ENCODE peak calls at places on chromosome 6, in nine cellular contexts. Q is foreskin fibroblast, C is choroid plexus epithelial cell, J is breast epithelium, A is RWPE1, Z is neural progenitor cell, U is fibroblast of mammary gland, N is right atrium auricular region, D is fibroblast of pulmonary artery. M is an unnamed sample.

GRCh38 chr6:142666599-142667185 is 278.3 kb downstream of the HIVEP2 start:
- DNase-seq in A (no peak), N (no peak), Q (no peak), U (no peak), C (no peak), D (no peak), Z (no peak), J (no peak), M (no peak)

GRCh38 chr6:7650876-7651275 is 60.9 kb downstream of the SNRNP48 start:
- DNase-seq in Z (no peak), D (no peak), J (no peak), A (no peak), C (peak), N (no peak), Q (peak), U (no peak), M (no peak)

GRCh38 chr6:163729127-163729872 is 314.8 kb downstream of the QKI start:
- DNase-seq in A (no peak), J (no peak), Z (peak), D (no peak), C (no peak), N (no peak), U (no peak), Q (no peak), M (no peak)

GRCh38 chr6:140897804-140898573 is 1234.7 kb upstream of the GJE1 start:
- DNase-seq in N (no peak), Z (no peak), Q (no peak), U (no peak), D (no peak), A (peak), J (no peak), C (no peak), M (no peak)

GRCh38 chr6:161242779-161243693 is 30.8 kb downstream of the AGPAT4 start:
- DNase-seq in N (peak), Z (peak), A (no peak), D (peak), C (no peak), Q (peak), U (peak), J (no peak), M (no peak)

GRCh38 chr6:15464211-15464725 is 198.6 kb downstream of the DTNBP1 start:
- DNase-seq in Z (peak), J (no peak), C (peak), A (peak), Q (no peak), N (no peak), D (no peak), U (no peak), M (no peak)

GRCh38 chr6:152948150-152948768 is 34.6 kb downstream of the FBXO5 start:
- DNase-seq in J (no peak), Z (peak), U (peak), C (peak), D (peak), Q (peak), A (peak), N (no peak), M (peak)

GRCh38 chr6:70375166-70375565 is 38.1 kb upstream of the FAM135A start:
- DNase-seq in Q (peak), A (peak), U (peak), N (no peak), Z (no peak), C (peak), D (peak), J (no peak), M (no peak)

GRCh38 chr6:170114956-170115855 is 175.7 kb downstream of the DLL1 start:
- DNase-seq in Q (no peak), C (no peak), U (no peak), J (no peak), N (no peak), A (no peak), D (no peak), Z (no peak), M (no peak)

GRCh38 chr6:96939019-96939805 is 14.7 kb downstream of the KLHL32 start:
- DNase-seq in U (peak), Q (peak), C (peak), Z (no peak), D (peak), N (no peak), J (no peak), A (peak), M (no peak)

GRCh38 chr6:169725270-169726048 is 1.2 kb upstream of the PHF10 start:
- DNase-seq in Z (peak), J (peak), U (peak), Q (peak), N (peak), A (peak), D (peak), C (peak), M (no peak)

GRCh38 chr6:33826537-33826936 is 22.7 kb upstream of the MLN start:
- DNase-seq in C (no peak), U (no peak), N (no peak), Q (no peak), J (no peak), A (no peak), D (no peak), Z (no peak), M (no peak)
- TF ChIP-seq CTCF in C (no peak), U (no peak), N (no peak), Q (no peak), J (no peak), A (no peak), D (no peak), Z (no peak), M (no peak)

GRCh38 chr6:139235666-139236065 is 56.1 kb downstream of the TXLNB start:
- DNase-seq in N (no peak), Q (no peak), A (no peak), Z (no peak), D (no peak), U (no peak), J (no peak), C (no peak), M (no peak)

GRCh38 chr6:139231206-139231605 is 60.6 kb downstream of the TXLNB start:
- DNase-seq in Q (peak), N (no peak), D (no peak), A (no peak), J (no peak), Z (no peak), C (no peak), U (peak), M (no peak)

GRCh38 chr6:139236105-139236504 is 55.7 kb downstream of the TXLNB start:
- DNase-seq in A (no peak), U (no peak), Q (no peak), J (no peak), Z (no peak), C (no peak), D (no peak), N (no peak), M (no peak)

DNA sequence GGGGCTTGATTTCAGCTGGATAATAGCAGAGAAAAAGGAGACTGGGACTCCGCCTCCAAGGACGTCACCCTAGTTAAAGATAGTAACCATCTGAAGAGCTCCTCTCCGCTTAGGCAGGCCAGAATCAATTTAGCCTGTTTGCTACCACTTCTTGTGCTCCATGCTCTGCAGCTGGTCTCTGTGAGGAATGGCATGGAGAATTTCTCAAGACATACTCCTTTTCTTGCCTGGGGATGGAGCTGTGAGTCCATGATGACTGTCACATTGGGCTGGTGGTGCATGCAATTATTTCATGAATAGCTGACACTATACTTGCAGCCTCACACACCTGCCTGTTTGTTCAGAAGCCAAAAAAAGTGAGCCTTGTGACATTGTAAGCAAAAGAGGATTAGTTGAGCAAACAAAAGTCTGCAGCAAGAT is 61.4 kb downstream of the TXLNB start:
- DNase-seq in Z (peak), U (peak), D (peak), A (no peak), J (no peak), C (peak), N (no peak), Q (peak), M (no peak)
- TF ChIP-seq CTCF in Z (peak), U (peak), D (peak), A (no peak), J (no peak), C (peak), N (no peak), Q (peak), M (peak)

DNA sequence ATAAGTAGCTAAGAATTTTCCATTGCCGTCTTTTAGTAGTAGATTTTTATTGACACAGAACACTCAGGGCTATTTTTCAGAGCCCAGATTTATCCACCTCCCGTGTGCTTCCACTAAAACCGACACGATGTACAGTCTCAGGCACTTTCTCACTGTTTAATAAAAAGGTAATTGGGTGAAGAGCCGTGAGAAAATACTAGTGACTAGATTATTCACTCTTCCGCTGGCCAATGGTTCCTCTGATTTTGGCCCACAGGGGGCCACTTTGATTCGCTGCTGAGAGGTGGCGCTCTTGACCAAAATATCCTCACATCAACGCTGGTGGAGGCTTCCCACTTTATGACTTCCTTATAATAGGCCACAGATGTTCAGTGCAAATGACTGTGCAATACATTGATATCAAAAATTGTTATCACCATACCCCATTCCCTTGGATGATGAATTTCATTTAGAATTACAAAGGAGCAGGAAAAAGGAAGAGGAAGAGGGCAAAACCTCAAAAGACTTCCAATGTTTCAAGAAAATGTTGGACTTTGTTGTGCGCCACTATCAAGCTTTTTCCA is 12.3 kb upstream of the HDDC2 start:
- DNase-seq in N (peak), J (peak), Q (peak), A (peak), D (peak), Z (peak), C (peak), U (peak), M (peak)
- TF ChIP-seq CTCF in N (peak), J (peak), Q (peak), A (peak), D (peak), Z (peak), C (peak), U (peak), M (peak)

GRCh38 chr6:126661646-126662045 is 321.7 kb downstream of the CENPW start:
- DNase-seq in Z (no peak), N (no peak), A (no peak), C (peak), D (peak), U (peak), J (no peak), Q (peak), M (no peak)

GRCh38 chr6:126662966-126663365 is 323.1 kb downstream of the CENPW start:
- DNase-seq in N (no peak), C (no peak), D (no peak), A (no peak), Q (peak), J (no peak), Z (no peak), U (peak), M (no peak)

GRCh38 chr6:126660376-126660775 is 320.5 kb downstream of the CENPW start:
- DNase-seq in J (no peak), N (no peak), Z (no peak), Q (no peak), D (no peak), U (no peak), A (no peak), C (no peak), M (no peak)

GRCh38 chr6:126657556-126658129 is 317.7 kb downstream of the CENPW start:
- DNase-seq in D (peak), J (no peak), C (peak), Q (peak), N (no peak), A (peak), U (peak), Z (peak), M (peak)
- TF ChIP-seq CTCF in D (peak), J (peak), C (peak), Q (peak), N (peak), A (peak), U (peak), Z (peak), M (peak)

DNA sequence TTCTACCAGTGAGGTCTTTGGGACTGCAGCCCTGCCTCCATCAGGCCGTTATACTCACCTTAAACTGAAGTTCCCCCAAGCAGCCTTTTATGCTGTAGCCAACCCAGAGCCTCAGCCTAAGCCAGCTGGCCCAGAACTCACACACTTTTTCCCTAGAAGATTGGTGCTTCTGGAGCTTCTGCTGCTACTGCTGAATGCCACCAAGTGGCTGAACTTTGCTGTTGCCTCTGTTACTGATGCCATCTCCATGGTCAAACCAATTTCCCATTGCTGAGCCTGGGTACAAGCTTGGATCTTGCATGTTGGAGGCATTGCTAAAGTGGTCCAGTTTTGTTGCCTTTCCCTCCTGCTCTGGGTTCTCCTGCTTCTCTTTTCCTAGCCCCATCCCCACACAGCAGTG is 15.0 kb upstream of the TBX18 start:
- DNase-seq in D (no peak), J (no peak), A (no peak), C (no peak), U (no peak), N (no peak), Q (peak), Z (no peak), M (no peak)
- TF ChIP-seq CTCF in D (peak), J (no peak), A (no peak), C (peak), U (peak), N (no peak), Q (peak), Z (no peak), M (no peak)

DNA sequence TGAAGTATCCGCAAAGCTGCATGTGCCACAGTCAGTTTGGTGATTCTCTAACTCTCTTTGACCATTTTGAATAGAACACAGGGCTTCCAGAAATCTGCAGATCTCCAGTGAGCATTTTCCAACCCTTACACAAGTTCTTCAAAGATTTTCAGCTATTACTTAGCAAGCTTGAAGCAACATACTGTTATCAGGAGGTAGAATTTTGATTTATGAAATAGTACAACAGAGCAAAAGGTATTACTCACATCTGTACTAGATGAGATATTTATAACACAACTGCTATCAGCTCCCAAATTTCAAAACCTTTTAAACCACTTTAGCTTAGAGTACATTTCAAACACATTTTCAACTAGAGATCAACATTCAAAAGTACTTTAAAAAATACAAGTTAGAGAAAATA is 312.4 kb upstream of the ID4 start:
- DNase-seq in Q (no peak), C (no peak), D (no peak), A (no peak), J (no peak), N (no peak), U (no peak), Z (no peak), M (no peak)
- TF ChIP-seq CTCF in Q (no peak), C (no peak), D (no peak), A (no peak), J (no peak), N (no peak), U (no peak), Z (no peak), M (no peak)

DNA sequence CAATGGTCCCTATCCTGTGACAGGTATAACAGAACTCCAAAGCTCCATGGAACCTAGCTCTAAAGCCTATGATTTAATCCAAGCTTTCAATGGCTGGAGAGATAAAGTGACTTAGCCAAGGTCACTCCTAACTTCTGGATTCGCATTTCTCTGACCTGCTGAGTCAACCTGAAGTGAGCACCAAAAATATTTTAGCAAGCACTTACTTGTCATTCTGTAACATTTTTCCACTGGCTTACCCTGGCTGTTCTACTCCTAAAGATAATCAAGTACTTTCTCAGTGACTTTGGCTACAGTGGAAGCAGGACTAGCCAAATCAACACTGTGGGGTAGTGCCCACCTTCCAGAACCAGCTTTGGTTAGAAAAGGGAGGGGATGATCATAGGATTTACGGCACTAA is 188.3 kb downstream of the OGFRL1 start:
- DNase-seq in C (no peak), A (peak), Z (no peak), D (no peak), N (no peak), J (no peak), Q (peak), U (no peak), M (no peak)
- TF ChIP-seq CTCF in C (no peak), A (no peak), Z (no peak), D (no peak), N (no peak), J (no peak), Q (no peak), U (no peak), M (no peak)

GRCh38 chr6:33620584-33621395 is at the start of gene ITPR3:
- DNase-seq in A (peak), D (peak), Q (peak), Z (peak), N (no peak), J (no peak), C (peak), U (peak), M (peak)

GRCh38 chr6:33621396-33622388 is 570 bp downstream of the ITPR3 start:
- DNase-seq in Z (peak), Q (peak), J (no peak), D (no peak), N (no peak), C (no peak), U (peak), A (no peak), M (peak)

GRCh38 chr6:33620158-33620583 is 951 bp upstream of the ITPR3 start:
- DNase-seq in N (no peak), D (no peak), C (no peak), Z (peak), U (no peak), A (no peak), Q (no peak), J (no peak), M (peak)

GRCh38 chr6:33616913-33617312 is 4.2 kb upstream of the ITPR3 start:
- DNase-seq in N (no peak), D (peak), U (no peak), Z (no peak), C (peak), Q (peak), A (no peak), J (no peak), M (no peak)

GRCh38 chr6:33619166-33619565 is 2.0 kb upstream of the ITPR3 start:
- DNase-seq in U (no peak), Z (no peak), Q (peak), C (no peak), A (no peak), D (no peak), J (no peak), N (no peak), M (no peak)
- TF ChIP-seq CTCF in U (no peak), Z (no peak), Q (no peak), C (no peak), A (no peak), D (no peak), J (no peak), N (no peak), M (no peak)

GRCh38 chr6:150600003-150600301 is 267 bp downstream of the PLEKHG1 start:
- DNase-seq in N (no peak), A (no peak), C (no peak), Z (no peak), Q (no peak), D (no peak), J (no peak), U (no peak), M (no peak)

GRCh38 chr6:150598858-150599198 is 857 bp upstream of the PLEKHG1 start:
- DNase-seq in Q (no peak), C (no peak), A (no peak), J (no peak), N (no peak), D (no peak), U (no peak), Z (no peak), M (no peak)

GRCh38 chr6:150598401-150598800 is 1.3 kb upstream of the PLEKHG1 start:
- DNase-seq in N (no peak), C (no peak), J (no peak), A (no peak), U (no peak), Q (no peak), D (no peak), Z (no peak), M (no peak)

GRCh38 chr6:150599199-150600002 is at the start of gene PLEKHG1:
- DNase-seq in D (peak), C (peak), Q (peak), J (peak), Z (peak), U (peak), N (peak), A (peak), M (peak)

GRCh38 chr6:150600302-150601017 is 775 bp downstream of the PLEKHG1 start:
- DNase-seq in Z (peak), A (peak), D (peak), C (peak), J (peak), N (peak), Q (peak), U (peak), M (peak)
- TF ChIP-seq CTCF in Z (peak), A (peak), D (peak), C (peak), J (peak), N (peak), Q (peak), U (peak), M (peak)

M was measured in GM13977.